ENCODE peak calls at places on chromosome 11, in ten cellular contexts. D, B, A, N, S, C, L, X, O and H are unnamed samples.
A peak's percentile ranks its signal among the peaks of the same experiment; 100 is the strongest.

GRCh38 chr11:36500315-36500721 is 9.8 kb downstream of the TRAF6 start:
- DNase-seq in A (no peak), O (peak; percentile 96), D (peak; percentile 32), X (peak; percentile 88), S (no peak), C (no peak), N (no peak), B (no peak), L (no peak), H (peak; percentile 85)

GRCh38 chr11:73521621-73522020 is 76.3 kb downstream of the FAM168A start:
- DNase-seq in L (no peak), A (no peak), O (peak; percentile 95), N (no peak), X (no peak), D (no peak), S (no peak), B (no peak), C (no peak), H (peak; percentile 16)

GRCh38 chr11:92886243-92886905 is 83.1 kb upstream of the MTNR1B start:
- DNase-seq in S (no peak), X (peak; percentile 86), B (no peak), L (peak; percentile 24), C (no peak), N (peak; percentile 79), D (peak; percentile 72), O (peak; percentile 84), A (peak; percentile 26), H (peak; percentile 26)

GRCh38 chr11:2745511-2745910 is 45.7 kb upstream of the KCNQ1OT1 start:
- DNase-seq in B (peak; percentile 44), X (no peak), C (no peak), O (no peak), S (peak; percentile 12), A (no peak), D (no peak), N (no peak), L (no peak), H (no peak)

GRCh38 chr11:117423046-117423575 is 95.5 kb downstream of the CEP164 start:
- DNase-seq in L (no peak), B (no peak), O (no peak), S (no peak), A (no peak), N (no peak), X (peak; percentile 38), D (no peak), C (no peak), H (no peak)

GRCh38 chr11:6251120-6251733 is 8.4 kb upstream of the CCKBR start:
- DNase-seq in S (peak; percentile 53), A (peak; percentile 75), L (peak; percentile 62), C (peak; percentile 20), X (peak; percentile 90), O (peak; percentile 71), D (peak; percentile 79), N (peak; percentile 90), B (peak; percentile 86), H (no peak)

GRCh38 chr11:13963949-13964770 is 1.6 kb downstream of the SPON1 start:
- DNase-seq in S (peak; percentile 18), A (no peak), N (peak; percentile 55), B (peak; percentile 67), C (no peak), X (peak; percentile 69), L (peak; percentile 16), D (peak; percentile 31), O (no peak), H (no peak)

GRCh38 chr11:2911088-2912037 is 17.9 kb downstream of the PHLDA2 start:
- DNase-seq in A (peak; percentile 80), L (no peak), O (no peak), B (no peak), D (no peak), C (no peak), S (no peak), N (no peak), X (no peak), H (no peak)

GRCh38 chr11:12070446-12071267 is 39.7 kb upstream of the MICAL2 start:
- DNase-seq in S (no peak), O (no peak), A (no peak), C (no peak), D (no peak), X (no peak), L (no peak), B (peak; percentile 60), N (no peak), H (no peak)

GRCh38 chr11:120714448-120714847 is 202.9 kb downstream of the GRIK4 start:
- DNase-seq in X (no peak), C (no peak), A (no peak), B (no peak), D (no peak), S (no peak), O (no peak), N (no peak), L (no peak), H (peak; percentile 29)

GRCh38 chr11:14725150-14725549 is 81.5 kb downstream of the PDE3B start:
- DNase-seq in C (no peak), B (no peak), S (no peak), D (no peak), L (no peak), X (no peak), A (no peak), N (peak; percentile 27), O (no peak), H (no peak)

DNA sequence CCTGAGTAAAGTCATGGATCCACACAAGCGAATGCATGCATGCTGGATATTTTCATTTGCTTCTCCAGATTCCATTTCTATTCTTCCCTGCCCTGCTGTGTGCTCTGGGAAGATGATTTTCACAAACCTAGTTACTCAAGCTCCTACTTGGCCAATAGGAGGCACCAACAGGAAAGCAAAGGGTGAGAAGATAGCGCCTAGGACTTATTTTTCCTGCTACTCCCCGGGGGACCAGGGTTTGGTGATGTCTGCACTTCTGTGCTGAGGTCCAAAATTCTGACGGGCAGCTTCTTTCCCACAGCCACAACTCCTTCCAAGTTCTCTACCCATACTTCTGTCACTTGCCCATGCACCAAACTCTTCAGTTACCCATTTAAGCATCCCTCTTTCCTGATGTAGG is 509.3 kb upstream of the TENM4 start:
- DNase-seq in S (no peak), L (no peak), O (no peak), N (peak; percentile 37), X (no peak), D (no peak), A (no peak), C (no peak), B (no peak), H (no peak)
- TF ChIP-seq CTCF in S (no peak), L (no peak), O (no peak), N (peak; percentile 67), X (peak; percentile 9), D (no peak), A (no peak), C (no peak), B (no peak), H (no peak)

GRCh38 chr11:62919476-62919875 is 1.7 kb downstream of the CHRM1 start:
- DNase-seq in O (no peak), B (no peak), C (no peak), A (no peak), X (peak; percentile 17), S (no peak), L (no peak), N (no peak), D (no peak), H (no peak)

GRCh38 chr11:62917906-62918502 is 3.2 kb downstream of the CHRM1 start:
- DNase-seq in L (no peak), O (no peak), S (no peak), A (no peak), N (no peak), D (no peak), C (no peak), X (peak; percentile 51), B (no peak), H (no peak)

GRCh38 chr11:62921201-62921572 is at the start of gene CHRM1:
- DNase-seq in O (peak; percentile 48), A (no peak), S (no peak), B (no peak), L (no peak), N (no peak), C (no peak), X (no peak), D (no peak), H (no peak)

GRCh38 chr11:62919898-62920640 is 1.1 kb downstream of the CHRM1 start:
- DNase-seq in O (no peak), S (no peak), N (no peak), D (peak; percentile 52), L (no peak), B (no peak), A (no peak), X (peak; percentile 39), C (no peak), H (no peak)

GRCh38 chr11:62918531-62918930 is 2.6 kb downstream of the CHRM1 start:
- DNase-seq in D (no peak), S (no peak), X (peak; percentile 94), L (no peak), N (no peak), A (no peak), B (no peak), O (no peak), C (no peak), H (no peak)
- H3K27me3 ChIP-seq in D (peaks cover 3% of the 10 kb centered on the region), S (peaks cover 36% of the 10 kb centered on the region), X (peaks cover 23% of the 10 kb centered on the region), L (peaks cover 6% of the 10 kb centered on the region), N (peaks cover 34% of the 10 kb centered on the region), A (peaks cover 2% of the 10 kb centered on the region), B (no peaks in the 10 kb centered on the region), O (no peaks in the 10 kb centered on the region), C (peaks cover 11% of the 10 kb centered on the region), H (peaks cover 38% of the 10 kb centered on the region)

GRCh38 chr11:7830740-7831139 is 34.0 kb upstream of the OR5P2 start:
- DNase-seq in O (no peak), A (no peak), X (no peak), N (no peak), B (no peak), C (no peak), S (no peak), D (no peak), L (no peak), H (no peak)
- TF ChIP-seq CTCF in O (no peak), A (no peak), X (no peak), N (no peak), B (no peak), C (no peak), S (no peak), D (no peak), L (no peak), H (no peak)

DNA sequence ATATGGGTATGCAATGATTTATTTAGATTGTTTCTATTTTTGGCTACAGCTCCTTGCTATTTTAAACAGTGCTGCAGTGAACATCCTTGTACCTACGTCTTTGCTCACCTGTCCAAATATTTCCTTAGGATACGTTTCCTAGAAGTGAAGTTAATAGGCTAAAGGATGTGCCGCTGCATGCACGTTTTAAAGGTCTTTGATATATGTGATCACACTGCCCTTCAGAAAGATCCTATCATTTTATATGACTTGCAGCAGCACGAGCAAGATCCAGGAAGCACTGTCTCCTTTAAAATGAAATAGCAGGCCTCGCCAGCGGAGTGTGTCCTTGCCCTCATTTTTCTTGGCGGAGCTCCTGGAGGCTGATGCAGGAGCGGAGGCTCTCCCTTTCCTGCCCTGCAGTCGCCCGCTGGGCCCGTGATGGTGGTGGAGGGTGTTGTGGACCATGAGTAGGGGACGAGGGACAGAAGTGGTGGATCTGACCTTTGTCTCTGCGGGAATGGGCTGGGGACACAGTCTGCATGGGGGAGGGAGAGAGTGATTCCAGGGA is 19.4 kb downstream of the RPS6KA4 start:
- DNase-seq in A (peak; percentile 38), N (no peak), C (no peak), L (no peak), S (peak; percentile 20), O (no peak), D (no peak), X (peak; percentile 95), B (peak; percentile 78), H (no peak)
- H3K27me3 ChIP-seq in A (no peaks in the 10 kb centered on the region), N (no peaks in the 10 kb centered on the region), C (no peaks in the 10 kb centered on the region), L (no peaks in the 10 kb centered on the region), S (peaks cover 16% of the 10 kb centered on the region), O (no peaks in the 10 kb centered on the region), D (no peaks in the 10 kb centered on the region), X (no peaks in the 10 kb centered on the region), B (no peaks in the 10 kb centered on the region), H (peaks cover 13% of the 10 kb centered on the region)

GRCh38 chr11:84437129-84438123 is 1151.3 kb upstream of the CCDC90B start:
- DNase-seq in O (no peak), B (no peak), A (peak; percentile 67), X (no peak), L (no peak), C (no peak), S (no peak), N (peak; percentile 95), D (peak; percentile 53), H (no peak)
- TF ChIP-seq CTCF in O (no peak), B (no peak), A (peak; percentile 36), X (no peak), L (no peak), C (no peak), S (no peak), N (no peak), D (no peak), H (peak; percentile 24)